ENCODE peak calls at places on chromosomes 7 and 10, in nine cellular contexts. L, C, V, S, Q, B, I, F and E are unnamed samples.

GRCh38 chr7:117127585-117128168 is 174.4 kb downstream of the ST7 start:
- DNase-seq in L (no peak), C (peak), V (peak), S (peak), Q (peak), B (peak), I (peak), F (peak), E (peak)

GRCh38 chr7:1595636-1596035 is 25.8 kb upstream of the PSMG3 start:
- DNase-seq in L (no peak), C (no peak), V (no peak), S (no peak), Q (no peak), B (no peak), I (no peak), F (no peak), E (no peak)

GRCh38 chr10:70759769-70760168 is 25.4 kb downstream of the TBATA start:
- DNase-seq in L (peak), C (no peak), V (no peak), S (no peak), Q (peak), B (no peak), I (no peak), F (no peak), E (no peak)

GRCh38 chr10:76037531-76037930 is 606.1 kb downstream of the LRMDA start:
- DNase-seq in L (no peak), C (no peak), V (no peak), S (no peak), Q (no peak), B (no peak), I (no peak), F (peak), E (no peak)

GRCh38 chr7:142321391-142321790 is 63.5 kb upstream of the PRSS58 start:
- DNase-seq in L (no peak), C (no peak), V (no peak), S (no peak), Q (no peak), B (no peak), I (no peak), F (no peak), E (no peak)

GRCh38 chr7:119572132-119572531 is 700.8 kb upstream of the KCND2 start:
- DNase-seq in L (no peak), C (no peak), V (no peak), S (no peak), Q (no peak), B (peak), I (no peak), F (no peak), E (peak)

GRCh38 chr7:116234517-116235200 is 24.3 kb downstream of the TES start:
- DNase-seq in L (no peak), C (no peak), V (no peak), S (no peak), Q (no peak), B (no peak), I (no peak), F (no peak), E (no peak)

GRCh38 chr7:116421298-116421697 is 78.2 kb upstream of the CAV2 start:
- DNase-seq in L (no peak), C (no peak), V (no peak), S (no peak), Q (peak), B (no peak), I (no peak), F (no peak), E (no peak)